ENCODE peak calls at places on chromosomes 16 and 17, in four cellular contexts. One of them, this sample, is unnamed.

GRCh38 chr17:15106540-15106939 is 158.6 kb downstream of the PMP22 start:
- DNase-seq in esophagus squamous epithelium: no peak
- DNase-seq in CD8-positive, alpha-beta T cell: no peak
- DNase-seq in heart right ventricle: no peak
- DNase-seq in this sample: no peak

GRCh38 chr17:9231449-9232154 is 210.3 kb downstream of the NTN1 start:
- DNase-seq in esophagus squamous epithelium: no peak
- DNase-seq in CD8-positive, alpha-beta T cell: no peak
- DNase-seq in heart right ventricle: no peak
- DNase-seq in this sample: no peak

GRCh38 chr17:2178798-2179505 is 124.0 kb downstream of the HIC1 start:
- DNase-seq in esophagus squamous epithelium: no peak
- DNase-seq in CD8-positive, alpha-beta T cell: no peak
- DNase-seq in heart right ventricle: peak
- DNase-seq in this sample: no peak

GRCh38 chr16:1816396-1817275 is 10.0 kb downstream of the HAGH start:
- DNase-seq in esophagus squamous epithelium: no peak
- DNase-seq in CD8-positive, alpha-beta T cell: no peak
- DNase-seq in heart right ventricle: no peak
- DNase-seq in this sample: no peak

GRCh38 chr17:45410144-45411091 is 22.3 kb downstream of the ARHGAP27 start:
- DNase-seq in esophagus squamous epithelium: no peak
- DNase-seq in CD8-positive, alpha-beta T cell: peak
- DNase-seq in heart right ventricle: no peak
- DNase-seq in this sample: peak

GRCh38 chr17:66449418-66449977 is 147.1 kb downstream of the PRKCA start:
- DNase-seq in esophagus squamous epithelium: no peak
- DNase-seq in CD8-positive, alpha-beta T cell: no peak
- DNase-seq in heart right ventricle: no peak
- DNase-seq in this sample: no peak

GRCh38 chr17:7107012-7107754 is 7.4 kb downstream of the ASGR2 start:
- DNase-seq in esophagus squamous epithelium: no peak
- DNase-seq in CD8-positive, alpha-beta T cell: no peak
- DNase-seq in heart right ventricle: no peak
- DNase-seq in this sample: no peak

GRCh38 chr16:12090162-12090552 is 113.6 kb downstream of the SNX29 start:
- DNase-seq in esophagus squamous epithelium: no peak
- DNase-seq in CD8-positive, alpha-beta T cell: no peak
- DNase-seq in heart right ventricle: no peak
- DNase-seq in this sample: no peak

GRCh38 chr17:69907081-69907847 is 167.8 kb upstream of the KCNJ16 start:
- DNase-seq in esophagus squamous epithelium: no peak
- DNase-seq in CD8-positive, alpha-beta T cell: no peak
- DNase-seq in heart right ventricle: no peak
- DNase-seq in this sample: no peak

GRCh38 chr17:52419256-52419655 is 260.7 kb upstream of the CA10 start:
- DNase-seq in esophagus squamous epithelium: no peak
- DNase-seq in CD8-positive, alpha-beta T cell: no peak
- DNase-seq in heart right ventricle: no peak
- DNase-seq in this sample: no peak

GRCh38 chr16:3094289-3095027 is 4.6 kb downstream of the ZSCAN10 start:
- DNase-seq in esophagus squamous epithelium: no peak
- DNase-seq in CD8-positive, alpha-beta T cell: no peak
- DNase-seq in heart right ventricle: no peak
- DNase-seq in this sample: peak

GRCh38 chr16:4052801-4053662 is 63.2 kb downstream of the ADCY9 start:
- DNase-seq in esophagus squamous epithelium: no peak
- DNase-seq in CD8-positive, alpha-beta T cell: no peak
- DNase-seq in heart right ventricle: peak
- DNase-seq in this sample: no peak

GRCh38 chr17:74547264-74547663 is 1.3 kb upstream of the CD300C start:
- DNase-seq in esophagus squamous epithelium: no peak
- DNase-seq in CD8-positive, alpha-beta T cell: no peak
- DNase-seq in heart right ventricle: no peak
- DNase-seq in this sample: no peak

GRCh38 chr17:74552037-74552436 is 6.1 kb upstream of the CD300C start:
- DNase-seq in esophagus squamous epithelium: no peak
- DNase-seq in CD8-positive, alpha-beta T cell: no peak
- DNase-seq in heart right ventricle: no peak
- DNase-seq in this sample: no peak

GRCh38 chr17:74550602-74551001 is 4.7 kb upstream of the CD300C start:
- DNase-seq in esophagus squamous epithelium: no peak
- DNase-seq in CD8-positive, alpha-beta T cell: no peak
- DNase-seq in heart right ventricle: no peak
- DNase-seq in this sample: no peak

GRCh38 chr17:74547736-74548135 is 1.8 kb upstream of the CD300C start:
- DNase-seq in esophagus squamous epithelium: no peak
- DNase-seq in CD8-positive, alpha-beta T cell: no peak
- DNase-seq in heart right ventricle: no peak
- DNase-seq in this sample: no peak

DNA sequence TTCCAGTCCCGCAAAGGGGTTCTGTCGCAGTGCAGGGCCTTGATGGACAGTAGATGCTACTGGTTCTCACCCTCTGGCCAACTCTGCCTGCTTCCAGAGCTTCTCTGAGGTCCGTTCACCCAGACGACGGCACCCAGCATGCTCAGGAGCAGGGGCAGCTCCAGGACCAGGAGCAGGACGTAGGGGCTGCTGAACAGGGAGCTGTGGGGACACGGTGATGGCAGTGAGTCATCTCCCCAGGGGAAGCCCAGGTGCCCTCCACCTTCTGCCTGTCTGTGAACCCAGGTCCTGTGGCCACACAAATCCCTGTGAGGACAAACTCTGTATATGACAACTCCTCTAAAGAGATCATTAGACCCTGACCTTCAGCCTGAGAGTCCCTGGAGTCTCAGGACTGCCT is 3.4 kb upstream of the CD300C start:
- DNase-seq in esophagus squamous epithelium: no peak
- DNase-seq in CD8-positive, alpha-beta T cell: no peak
- DNase-seq in heart right ventricle: no peak
- DNase-seq in this sample: no peak
- H3K27ac ChIP-seq in esophagus squamous epithelium: no peak
- H3K27ac ChIP-seq in CD8-positive, alpha-beta T cell: no peak
- H3K27ac ChIP-seq in heart right ventricle: no peak
- H3K27ac ChIP-seq in this sample: no peak

GRCh38 chr17:77571562-77571981 is 386.9 kb upstream of the TNRC6C start:
- DNase-seq in esophagus squamous epithelium: no peak
- DNase-seq in CD8-positive, alpha-beta T cell: peak
- DNase-seq in heart right ventricle: no peak
- DNase-seq in this sample: no peak

GRCh38 chr17:77570565-77570898 is 388.0 kb upstream of the TNRC6C start:
- DNase-seq in esophagus squamous epithelium: no peak
- DNase-seq in CD8-positive, alpha-beta T cell: no peak
- DNase-seq in heart right ventricle: no peak
- DNase-seq in this sample: no peak

GRCh38 chr17:77572065-77572601 is 386.4 kb upstream of the TNRC6C start:
- DNase-seq in esophagus squamous epithelium: no peak
- DNase-seq in CD8-positive, alpha-beta T cell: no peak
- DNase-seq in heart right ventricle: no peak
- DNase-seq in this sample: no peak

GRCh38 chr17:77569846-77570564 is 388.5 kb upstream of the TNRC6C start:
- DNase-seq in esophagus squamous epithelium: no peak
- DNase-seq in CD8-positive, alpha-beta T cell: no peak
- DNase-seq in heart right ventricle: no peak
- DNase-seq in this sample: no peak

DNA sequence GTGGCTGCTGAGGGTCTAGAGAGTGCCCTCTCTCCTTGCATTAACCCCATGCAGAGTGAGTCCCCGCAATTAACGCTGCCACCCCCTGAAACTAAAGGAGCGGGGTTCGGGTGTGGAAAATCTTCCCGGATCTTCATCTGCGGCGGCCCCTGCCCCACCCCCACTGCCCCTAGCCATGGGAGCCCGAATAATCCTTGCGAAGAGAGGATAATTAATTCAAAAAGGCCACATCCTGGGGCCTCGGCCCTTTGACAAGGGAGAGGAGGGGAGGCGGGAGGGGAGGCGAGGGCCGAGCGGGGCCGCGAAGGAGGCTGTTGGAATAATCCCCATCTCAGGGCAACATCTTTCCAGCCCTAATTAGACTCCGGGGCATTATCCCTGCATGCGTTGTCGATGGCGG is 387.4 kb upstream of the TNRC6C start:
- DNase-seq in esophagus squamous epithelium: no peak
- DNase-seq in CD8-positive, alpha-beta T cell: no peak
- DNase-seq in heart right ventricle: no peak
- DNase-seq in this sample: no peak
- H3K4me3 ChIP-seq in esophagus squamous epithelium: peak
- H3K4me3 ChIP-seq in CD8-positive, alpha-beta T cell: peak
- H3K4me3 ChIP-seq in heart right ventricle: peak
- H3K4me3 ChIP-seq in this sample: no peak

GRCh38 chr17:75154195-75155106 is at the start of gene JPT1:
- DNase-seq in esophagus squamous epithelium: peak
- DNase-seq in CD8-positive, alpha-beta T cell: peak
- DNase-seq in heart right ventricle: peak
- DNase-seq in this sample: peak
- H3K27ac ChIP-seq in esophagus squamous epithelium: peak
- H3K27ac ChIP-seq in CD8-positive, alpha-beta T cell: peak
- H3K27ac ChIP-seq in heart right ventricle: peak
- H3K27ac ChIP-seq in this sample: peak

GRCh38 chr17:77944390-77945222 is 13.9 kb upstream of the TNRC6C start:
- DNase-seq in esophagus squamous epithelium: no peak
- DNase-seq in CD8-positive, alpha-beta T cell: no peak
- DNase-seq in heart right ventricle: no peak
- DNase-seq in this sample: no peak

GRCh38 chr17:77941004-77941403 is 17.5 kb upstream of the TNRC6C start:
- DNase-seq in esophagus squamous epithelium: no peak
- DNase-seq in CD8-positive, alpha-beta T cell: no peak
- DNase-seq in heart right ventricle: no peak
- DNase-seq in this sample: no peak

GRCh38 chr17:77946900-77947643 is 11.4 kb upstream of the TNRC6C start:
- DNase-seq in esophagus squamous epithelium: no peak
- DNase-seq in CD8-positive, alpha-beta T cell: no peak
- DNase-seq in heart right ventricle: no peak
- DNase-seq in this sample: no peak

GRCh38 chr17:77942111-77942988 is 16.2 kb upstream of the TNRC6C start:
- DNase-seq in esophagus squamous epithelium: no peak
- DNase-seq in CD8-positive, alpha-beta T cell: no peak
- DNase-seq in heart right ventricle: peak
- DNase-seq in this sample: no peak

GRCh38 chr17:77943971-77944370 is 14.5 kb upstream of the TNRC6C start:
- DNase-seq in esophagus squamous epithelium: no peak
- DNase-seq in CD8-positive, alpha-beta T cell: no peak
- DNase-seq in heart right ventricle: no peak
- DNase-seq in this sample: no peak
- H3K4me3 ChIP-seq in esophagus squamous epithelium: no peak
- H3K4me3 ChIP-seq in CD8-positive, alpha-beta T cell: no peak
- H3K4me3 ChIP-seq in heart right ventricle: no peak
- H3K4me3 ChIP-seq in this sample: no peak

DNA sequence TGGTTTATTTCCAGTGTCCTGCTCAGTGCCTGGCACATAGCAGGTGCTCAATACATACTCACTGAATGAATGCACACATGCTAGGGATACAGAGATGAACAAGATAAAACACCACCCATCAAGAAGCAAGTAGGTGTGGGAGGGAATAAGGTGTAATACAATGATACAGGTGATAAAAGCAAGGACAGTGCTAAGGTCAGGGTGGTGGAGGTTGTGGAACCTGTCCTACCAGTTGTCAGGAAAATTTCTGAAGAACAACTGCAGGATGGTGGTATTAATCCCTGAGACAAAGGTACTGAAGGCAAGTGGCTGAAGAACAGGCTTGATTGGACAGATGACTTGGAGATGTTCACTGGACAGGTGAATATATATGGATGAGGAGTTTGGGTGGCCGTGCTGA is 1.8 kb downstream of the KNOP1 start:
- DNase-seq in esophagus squamous epithelium: no peak
- DNase-seq in CD8-positive, alpha-beta T cell: no peak
- DNase-seq in heart right ventricle: no peak
- DNase-seq in this sample: no peak
- H3K27ac ChIP-seq in esophagus squamous epithelium: peak
- H3K27ac ChIP-seq in CD8-positive, alpha-beta T cell: no peak
- H3K27ac ChIP-seq in heart right ventricle: peak
- H3K27ac ChIP-seq in this sample: no peak

DNA sequence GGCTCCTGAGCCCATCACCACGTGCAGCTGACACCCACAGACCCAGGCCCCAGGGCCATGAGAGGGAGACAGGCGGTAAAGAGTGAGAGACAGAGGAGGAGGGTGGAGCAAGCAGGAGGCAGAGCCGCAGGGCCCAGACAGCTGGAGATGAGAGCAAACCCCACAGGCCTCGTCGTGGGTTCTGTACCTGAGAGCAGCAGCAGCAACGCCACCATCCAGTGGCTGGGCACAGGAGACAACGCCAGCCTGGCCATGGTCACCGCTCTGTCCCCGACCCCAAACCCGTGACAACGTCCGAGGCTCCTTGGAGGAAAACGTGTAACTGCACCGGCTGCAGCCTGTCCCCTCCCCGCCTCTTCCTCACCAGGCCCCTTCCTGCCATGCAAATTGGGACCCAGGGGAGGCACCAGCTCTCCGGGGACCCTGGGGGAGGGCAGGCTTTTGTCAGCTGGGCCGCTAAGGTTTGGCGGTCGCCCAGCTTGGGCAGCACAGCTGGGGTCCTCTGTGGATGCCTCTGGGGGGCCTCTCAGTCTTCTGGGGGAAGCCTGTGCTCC is at the start of gene CD79B:
- DNase-seq in esophagus squamous epithelium: no peak
- DNase-seq in CD8-positive, alpha-beta T cell: no peak
- DNase-seq in heart right ventricle: no peak
- DNase-seq in this sample: peak
- H3K4me3 ChIP-seq in esophagus squamous epithelium: peak
- H3K4me3 ChIP-seq in CD8-positive, alpha-beta T cell: peak
- H3K4me3 ChIP-seq in heart right ventricle: peak
- H3K4me3 ChIP-seq in this sample: peak

DNA sequence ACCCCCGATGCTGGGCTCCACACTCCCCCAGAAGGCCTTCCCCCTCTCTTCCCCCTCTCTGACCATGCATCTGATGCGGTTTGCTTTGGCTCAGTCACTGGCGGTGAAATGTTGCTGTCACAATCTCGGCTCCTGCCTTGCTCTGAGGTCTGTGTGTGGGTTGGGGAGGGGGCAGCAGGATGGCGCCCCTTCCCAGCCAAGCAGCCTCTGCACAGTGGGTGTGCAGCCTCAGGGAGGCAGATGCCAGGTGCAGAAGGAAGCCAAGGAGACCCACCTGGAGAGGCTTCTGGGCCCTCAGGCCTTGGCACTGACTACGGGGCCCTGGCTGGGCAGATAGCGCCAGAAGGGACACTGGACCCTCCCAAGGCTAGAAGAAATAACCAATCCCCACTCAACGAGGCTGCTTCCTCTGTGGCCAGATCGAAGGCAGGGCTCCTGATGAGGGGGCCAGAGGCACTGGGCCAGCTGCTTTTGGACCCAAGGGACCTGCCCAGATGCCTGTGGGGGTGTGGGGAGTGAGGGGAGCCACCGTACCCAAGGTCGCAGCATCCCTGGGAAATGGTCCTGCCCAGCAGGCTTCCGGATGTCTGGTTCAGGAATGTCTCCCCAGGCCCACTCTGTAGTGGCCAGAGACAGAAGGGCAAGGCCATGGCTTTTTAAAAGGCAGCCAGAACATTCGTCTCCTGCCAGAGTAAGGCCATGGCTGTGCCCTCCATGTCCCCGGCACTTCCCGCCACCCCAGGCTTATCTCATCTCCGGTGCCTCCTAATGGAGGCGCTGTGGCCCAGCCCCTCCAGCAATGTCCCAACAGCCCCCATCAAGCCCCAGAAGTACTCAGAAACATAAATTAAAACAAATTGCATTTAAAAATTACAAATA is 43.4 kb upstream of the SLC38A10 start:
- DNase-seq in esophagus squamous epithelium: no peak
- DNase-seq in CD8-positive, alpha-beta T cell: no peak
- DNase-seq in heart right ventricle: no peak
- DNase-seq in this sample: no peak
- H3K27ac ChIP-seq in esophagus squamous epithelium: peak
- H3K27ac ChIP-seq in CD8-positive, alpha-beta T cell: no peak
- H3K27ac ChIP-seq in heart right ventricle: peak
- H3K27ac ChIP-seq in this sample: no peak

GRCh38 chr17:35432176-35433074 is at the start of gene SLFN12:
- DNase-seq in esophagus squamous epithelium: no peak
- DNase-seq in CD8-positive, alpha-beta T cell: peak
- DNase-seq in heart right ventricle: no peak
- DNase-seq in this sample: peak
- H3K4me3 ChIP-seq in esophagus squamous epithelium: peak
- H3K4me3 ChIP-seq in CD8-positive, alpha-beta T cell: peak
- H3K4me3 ChIP-seq in heart right ventricle: peak
- H3K4me3 ChIP-seq in this sample: peak

This sample was measured in CD4-positive, alpha-beta memory T cell.